ENCODE peak calls at places on chromosome 16, in ten cellular contexts. U, K, I, L, H, Y, W, N, X and S are unnamed samples.

GRCh38 chr16:19808061-19808621 is 76.5 kb downstream of the GPRC5B start:
- DNase-seq in U (peak), K (peak), I (no peak), L (no peak), H (no peak), Y (no peak), W (no peak), N (no peak), X (no peak), S (no peak)

GRCh38 chr16:11100239-11100750 is 155.7 kb downstream of the SOCS1 start:
- DNase-seq in U (peak), K (peak), I (peak), L (peak), H (no peak), Y (peak), W (peak), N (no peak), X (peak), S (peak)

GRCh38 chr16:28321700-28322411 is 29.5 kb downstream of the SBK1 start:
- DNase-seq in U (peak), K (no peak), I (no peak), L (peak), H (no peak), Y (no peak), W (peak), N (peak), X (no peak), S (peak)

GRCh38 chr16:31427441-31428276 is 501 bp downstream of the COX6A2 start:
- DNase-seq in U (peak), K (peak), I (peak), L (no peak), H (peak), Y (peak), W (no peak), N (no peak), X (peak), S (no peak)

GRCh38 chr16:10600792-10601443 is 20.5 kb upstream of the EMP2 start:
- DNase-seq in U (no peak), K (no peak), I (no peak), L (no peak), H (no peak), Y (no peak), W (peak), N (no peak), X (no peak), S (no peak)

GRCh38 chr16:47970291-47970931 is 185.4 kb downstream of the ABCC12 start:
- DNase-seq in U (peak), K (no peak), I (no peak), L (no peak), H (no peak), Y (no peak), W (peak), N (no peak), X (no peak), S (no peak)

GRCh38 chr16:3480901-3481695 is 14.2 kb downstream of the C16orf90 start:
- DNase-seq in U (no peak), K (no peak), I (no peak), L (no peak), H (no peak), Y (no peak), W (no peak), N (no peak), X (no peak), S (no peak)

GRCh38 chr16:30721167-30721566 is 22.2 kb downstream of the SRCAP start:
- DNase-seq in U (no peak), K (no peak), I (no peak), L (no peak), H (no peak), Y (no peak), W (no peak), N (no peak), X (no peak), S (no peak)

GRCh38 chr16:397736-398332 is 835 bp downstream of the NME4 start:
- DNase-seq in U (peak), K (peak), I (peak), L (peak), H (peak), Y (peak), W (peak), N (no peak), X (no peak), S (no peak)

GRCh38 chr16:49505556-49505955 is 132.0 kb downstream of the C16orf78 start:
- DNase-seq in U (no peak), K (no peak), I (no peak), L (no peak), H (no peak), Y (peak), W (no peak), N (no peak), X (no peak), S (no peak)

GRCh38 chr16:48164907-48165715 is 9.3 kb upstream of the ABCC12 start:
- DNase-seq in U (peak), K (peak), I (peak), L (peak), H (peak), Y (peak), W (peak), N (peak), X (peak), S (peak)

GRCh38 chr16:56450275-56450889 is 750 bp downstream of the NUDT21 start:
- DNase-seq in U (no peak), K (no peak), I (no peak), L (peak), H (no peak), Y (no peak), W (peak), N (no peak), X (no peak), S (no peak)

GRCh38 chr16:62549875-62550274 is 513.6 kb upstream of the CDH8 start:
- DNase-seq in U (no peak), K (no peak), I (no peak), L (no peak), H (no peak), Y (no peak), W (no peak), N (no peak), X (no peak), S (no peak)

GRCh38 chr16:3152273-3153076 is 17.6 kb downstream of the ZNF213 start:
- DNase-seq in U (peak), K (peak), I (peak), L (peak), H (peak), Y (peak), W (peak), N (no peak), X (peak), S (peak)

GRCh38 chr16:13036600-13036999 is 135.2 kb downstream of the SHISA9 start:
- DNase-seq in U (peak), K (peak), I (no peak), L (peak), H (no peak), Y (peak), W (peak), N (no peak), X (no peak), S (no peak)

GRCh38 chr16:49855822-49856740 is at the start of gene ZNF423:
- DNase-seq in U (no peak), K (no peak), I (peak), L (no peak), H (no peak), Y (peak), W (no peak), N (no peak), X (no peak), S (no peak)

GRCh38 chr16:30670072-30670824 is 12.0 kb downstream of the FBRS start:
- DNase-seq in U (no peak), K (no peak), I (no peak), L (no peak), H (no peak), Y (no peak), W (no peak), N (no peak), X (no peak), S (no peak)

GRCh38 chr16:14284371-14284770 is 213.3 kb downstream of the MRTFB start:
- DNase-seq in U (no peak), K (no peak), I (no peak), L (no peak), H (no peak), Y (no peak), W (no peak), N (no peak), X (no peak), S (no peak)

GRCh38 chr16:69131749-69132423 is 502 bp downstream of the CHTF8 start:
- DNase-seq in U (peak), K (peak), I (peak), L (peak), H (peak), Y (peak), W (peak), N (peak), X (peak), S (peak)

GRCh38 chr16:67528870-67529638 is 425 bp downstream of the RIPOR1 start:
- DNase-seq in U (peak), K (no peak), I (peak), L (peak), H (no peak), Y (peak), W (peak), N (no peak), X (no peak), S (no peak)
- TF ChIP-seq POLR2A in U (peak), K (no peak), I (no peak), L (peak), H (peak), Y (peak), W (no peak), N (no peak), X (no peak), S (peak)

DNA sequence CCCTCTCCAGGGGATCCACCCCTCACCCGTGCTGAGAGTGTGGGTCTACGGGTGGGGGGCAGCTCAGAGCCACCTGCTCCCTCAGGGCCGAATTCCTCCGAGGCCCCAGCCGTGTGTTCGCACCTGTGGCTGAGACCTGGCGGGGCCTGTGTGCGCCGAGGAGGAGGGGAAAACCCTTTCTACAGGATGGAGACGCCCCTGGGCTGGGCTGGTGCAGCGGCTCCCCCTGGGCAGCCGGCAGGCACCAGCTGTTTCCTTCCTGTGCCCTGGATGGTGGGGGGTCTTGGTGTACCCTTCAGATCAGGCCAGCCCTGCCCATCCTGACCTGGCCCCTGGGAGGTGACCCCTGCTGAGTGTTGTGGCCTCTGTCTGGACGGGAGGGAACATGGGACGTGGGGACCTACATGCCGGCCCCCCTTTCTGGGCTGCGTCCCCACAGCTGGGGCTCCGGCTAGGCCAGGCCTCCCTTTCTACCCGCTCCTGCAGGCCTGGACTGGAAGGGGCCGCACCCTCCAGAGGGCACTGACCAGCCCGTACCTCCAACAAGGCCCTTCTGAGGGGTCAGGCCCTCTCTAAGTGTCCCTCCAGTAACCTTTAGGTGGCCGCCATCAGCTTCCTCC is 28.3 kb upstream of the PABPN1L start:
- DNase-seq in U (no peak), K (no peak), I (no peak), L (no peak), H (no peak), Y (no peak), W (no peak), N (peak), X (no peak), S (no peak)
- TF ChIP-seq POLR2A in U (no peak), K (no peak), I (no peak), L (no peak), H (no peak), Y (no peak), W (no peak), N (no peak), X (no peak), S (no peak)

GRCh38 chr16:85313541-85314208 is 201.4 kb upstream of the CIBAR2 start:
- DNase-seq in U (no peak), K (no peak), I (no peak), L (no peak), H (no peak), Y (no peak), W (peak), N (no peak), X (no peak), S (no peak)
- TF ChIP-seq POLR2A in U (no peak), K (no peak), I (no peak), L (no peak), H (no peak), Y (no peak), W (no peak), N (no peak), X (no peak), S (no peak)

GRCh38 chr16:83335076-83335475 is 472.7 kb upstream of the HSBP1 start:
- DNase-seq in U (no peak), K (no peak), I (no peak), L (no peak), H (no peak), Y (no peak), W (peak), N (no peak), X (no peak), S (no peak)

GRCh38 chr16:83336630-83337029 is 471.1 kb upstream of the HSBP1 start:
- DNase-seq in U (peak), K (no peak), I (no peak), L (no peak), H (no peak), Y (no peak), W (peak), N (no peak), X (no peak), S (peak)

GRCh38 chr16:83338138-83338537 is 469.6 kb upstream of the HSBP1 start:
- DNase-seq in U (no peak), K (no peak), I (no peak), L (no peak), H (no peak), Y (no peak), W (no peak), N (no peak), X (no peak), S (no peak)

GRCh38 chr16:83344014-83344413 is 463.8 kb upstream of the HSBP1 start:
- DNase-seq in U (peak), K (no peak), I (no peak), L (no peak), H (no peak), Y (no peak), W (peak), N (no peak), X (no peak), S (no peak)

GRCh38 chr16:83338941-83339340 is 468.8 kb upstream of the HSBP1 start:
- DNase-seq in U (no peak), K (no peak), I (no peak), L (no peak), H (no peak), Y (no peak), W (peak), N (no peak), X (no peak), S (no peak)
- TF ChIP-seq POLR2A in U (no peak), K (no peak), I (no peak), L (no peak), H (no peak), Y (no peak), W (no peak), N (no peak), X (no peak), S (no peak)